ENCODE peak calls at places on chromosomes 16 and 17, in nine cellular contexts. X is fibroblast of lung, D is GM23248, U is neuronal stem cell, H is mesendoderm, N is endothelial cell of umbilical vein, Q is adipocyte, M is SK-N-SH, S is PC-3. E is an unnamed sample.

GRCh38 chr16:66082424-66082823 is 284.1 kb upstream of the CDH5 start:
- DNase-seq in N (no peak), M (no peak), S (no peak), X (no peak), Q (no peak), U (no peak), D (no peak), H (no peak), E (no peak)

GRCh38 chr16:62711797-62712196 is 675.6 kb upstream of the CDH8 start:
- DNase-seq in H (peak; percentile 60), Q (no peak), U (no peak), X (no peak), D (no peak), M (no peak), S (no peak), N (no peak), E (no peak)

GRCh38 chr16:55294947-55295346 is 29.1 kb upstream of the IRX6 start:
- DNase-seq in Q (peak; percentile 8), U (no peak), S (no peak), N (no peak), X (peak; percentile 36), M (no peak), D (peak; percentile 64), H (no peak), E (no peak)

GRCh38 chr16:85460983-85461813 is 151.9 kb upstream of the GSE1 start:
- DNase-seq in X (peak; percentile 54), Q (peak; percentile 70), S (peak; percentile 6), M (peak; percentile 71), D (peak; percentile 82), N (no peak), U (no peak), H (peak; percentile 54), E (no peak)

GRCh38 chr17:46742539-46743270 is 75.8 kb downstream of the WNT3 start:
- DNase-seq in H (no peak), M (no peak), S (peak; percentile 93), U (no peak), D (peak; percentile 98), Q (peak; percentile 84), X (peak; percentile 87), N (peak; percentile 57), E (no peak)

GRCh38 chr16:67979955-67980678 is at the start of gene DPEP3:
- DNase-seq in H (peak; percentile 61), M (peak; percentile 52), X (no peak), S (no peak), U (no peak), Q (no peak), D (no peak), N (no peak), E (no peak)

GRCh38 chr16:50500171-50500874 is 47.9 kb upstream of the NKD1 start:
- DNase-seq in D (no peak), H (no peak), X (no peak), M (no peak), Q (no peak), U (no peak), S (no peak), N (no peak), E (no peak)

GRCh38 chr17:63516910-63517824 is 6.0 kb upstream of the KCNH6 start:
- DNase-seq in H (peak; percentile 41), D (peak; percentile 80), U (no peak), S (peak; percentile 89), X (peak; percentile 77), N (no peak), Q (peak; percentile 44), M (no peak), E (no peak)

GRCh38 chr17:559699-560378 is 154.8 kb downstream of the VPS53 start:
- DNase-seq in S (peak; percentile 8), M (no peak), H (no peak), U (no peak), D (peak; percentile 94), N (peak; percentile 73), Q (peak; percentile 66), X (peak; percentile 93), E (no peak)

GRCh38 chr17:27651411-27652345 is 20.7 kb downstream of the LGALS9 start:
- DNase-seq in D (peak; percentile 48), N (peak; percentile 25), Q (peak; percentile 61), S (peak; percentile 61), M (peak; percentile 26), H (peak; percentile 36), U (peak; percentile 47), X (no peak), E (peak; percentile 24)

GRCh38 chr17:74204474-74204873 is 996 bp downstream of the RPL38 start:
- DNase-seq in M (no peak), D (no peak), Q (no peak), H (no peak), N (no peak), U (no peak), S (no peak), X (no peak), E (no peak)

GRCh38 chr17:74206332-74206818 is 2.9 kb downstream of the RPL38 start:
- DNase-seq in H (peak; percentile 31), S (no peak), Q (no peak), D (no peak), X (peak; percentile 17), N (no peak), M (no peak), U (no peak), E (no peak)

GRCh38 chr17:74203439-74204240 is at the start of gene RPL38:
- DNase-seq in N (peak; percentile 97), X (peak; percentile 97), D (peak; percentile 97), U (peak; percentile 98), M (peak; percentile 98), Q (peak; percentile 99), S (peak; percentile 99), H (peak; percentile 99), E (peak; percentile 97)

GRCh38 chr17:74202879-74203432 is 522 bp upstream of the RPL38 start:
- DNase-seq in X (no peak), Q (no peak), N (no peak), M (no peak), D (no peak), H (no peak), S (peak; percentile 9), U (peak; percentile 36), E (no peak)

DNA sequence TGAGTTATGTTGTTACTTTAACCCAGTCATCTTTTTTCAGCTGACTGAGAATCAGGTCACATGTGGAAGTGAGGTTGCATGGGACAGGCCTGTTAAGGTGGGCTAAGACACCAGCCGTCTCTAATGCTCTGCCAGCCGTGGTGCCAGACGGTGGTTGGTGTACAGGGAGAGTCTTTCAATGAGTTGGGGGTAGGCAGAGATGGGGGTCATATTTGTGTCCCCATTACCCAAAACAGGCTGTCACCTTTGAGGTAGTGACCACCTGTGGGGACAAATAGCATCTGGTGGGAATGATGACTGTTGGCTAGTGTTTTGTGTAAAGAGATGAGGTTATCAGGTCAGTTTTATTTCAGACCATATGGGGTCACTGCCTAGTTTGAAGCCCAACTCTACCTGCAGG is 1.8 kb downstream of the RPL38 start:
- DNase-seq in N (no peak), X (no peak), U (no peak), H (no peak), M (no peak), S (no peak), D (no peak), Q (no peak), E (no peak)
- H3K36me3 ChIP-seq in N (peaks cover 25% of the 10 kb centered on the region), X (peaks cover 10% of the 10 kb centered on the region), U (peaks cover 35% of the 10 kb centered on the region), H (peaks cover 17% of the 10 kb centered on the region), M (peaks cover 36% of the 10 kb centered on the region), S (peaks cover 58% of the 10 kb centered on the region), D (peaks cover 46% of the 10 kb centered on the region), Q (peaks cover 53% of the 10 kb centered on the region), E (peaks cover 13% of the 10 kb centered on the region)

DNA sequence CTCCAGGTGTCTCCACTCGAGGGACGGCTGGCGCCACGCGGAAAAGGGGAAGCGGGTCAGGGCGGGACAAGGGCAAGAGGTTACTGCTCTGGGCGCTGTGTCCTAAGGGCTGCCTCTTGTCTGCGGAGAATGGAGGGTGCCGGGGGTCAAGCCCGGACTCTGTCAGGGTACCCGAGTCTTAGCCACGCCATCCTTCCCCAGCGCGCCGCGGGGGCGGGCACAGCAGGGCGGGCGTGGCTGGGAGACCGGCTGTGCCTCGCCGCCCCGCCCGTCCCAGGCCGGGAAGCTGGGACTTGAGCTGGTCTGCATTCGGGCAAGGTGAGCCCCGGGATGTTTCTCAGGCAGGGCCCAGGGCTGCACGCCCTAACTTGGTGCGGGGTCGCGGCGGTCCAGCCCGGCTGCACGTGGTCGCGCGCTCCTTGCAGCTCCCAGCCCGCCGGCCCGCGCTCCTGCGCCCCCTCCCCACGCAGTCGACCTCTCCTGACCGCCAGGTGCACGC is 6.2 kb upstream of the ACTG1 start:
- DNase-seq in M (no peak), Q (peak; percentile 68), H (peak; percentile 61), D (peak; percentile 79), X (no peak), U (no peak), N (no peak), S (peak; percentile 62), E (peak; percentile 35)
- H3K9ac ChIP-seq in M (no peak overlapping the region), Q (peak overlapping the region; percentile 78), H (peak overlapping the region; percentile 72), D (peak overlapping the region; percentile 53), X (peak overlapping the region; percentile 30), U (peak overlapping the region; percentile 44), N (no peak overlapping the region), S (peak overlapping the region; percentile 82), E (peak overlapping the region; percentile 69)

GRCh38 chr16:30430428-30430970 is 669 bp upstream of the DCTPP1 start:
- DNase-seq in M (peak; percentile 66), D (peak; percentile 45), S (no peak), N (no peak), U (no peak), H (no peak), Q (no peak), X (no peak), E (no peak)
- H3K36me3 ChIP-seq in M (no peaks in the 10 kb centered on the region), D (no peaks in the 10 kb centered on the region), S (peaks cover 10% of the 10 kb centered on the region), N (no peaks in the 10 kb centered on the region), U (peaks cover 8% of the 10 kb centered on the region), H (no peaks in the 10 kb centered on the region), Q (no peaks in the 10 kb centered on the region), X (peaks cover 4% of the 10 kb centered on the region), E (peaks cover 5% of the 10 kb centered on the region)

GRCh38 chr17:17156107-17156506 is 50.0 kb downstream of the PLD6 start:
- DNase-seq in Q (peak; percentile 45), S (peak; percentile 83), U (no peak), H (no peak), X (peak; percentile 88), N (no peak), D (peak; percentile 93), M (no peak), E (no peak)
- H3K9ac ChIP-seq in Q (peak overlapping the region; percentile 59), S (no peak overlapping the region), U (peak overlapping the region; percentile 67), H (no peak overlapping the region), X (no peak overlapping the region), N (no peak overlapping the region), D (peak overlapping the region; percentile 77), M (no peak overlapping the region), E (no peak overlapping the region)

DNA sequence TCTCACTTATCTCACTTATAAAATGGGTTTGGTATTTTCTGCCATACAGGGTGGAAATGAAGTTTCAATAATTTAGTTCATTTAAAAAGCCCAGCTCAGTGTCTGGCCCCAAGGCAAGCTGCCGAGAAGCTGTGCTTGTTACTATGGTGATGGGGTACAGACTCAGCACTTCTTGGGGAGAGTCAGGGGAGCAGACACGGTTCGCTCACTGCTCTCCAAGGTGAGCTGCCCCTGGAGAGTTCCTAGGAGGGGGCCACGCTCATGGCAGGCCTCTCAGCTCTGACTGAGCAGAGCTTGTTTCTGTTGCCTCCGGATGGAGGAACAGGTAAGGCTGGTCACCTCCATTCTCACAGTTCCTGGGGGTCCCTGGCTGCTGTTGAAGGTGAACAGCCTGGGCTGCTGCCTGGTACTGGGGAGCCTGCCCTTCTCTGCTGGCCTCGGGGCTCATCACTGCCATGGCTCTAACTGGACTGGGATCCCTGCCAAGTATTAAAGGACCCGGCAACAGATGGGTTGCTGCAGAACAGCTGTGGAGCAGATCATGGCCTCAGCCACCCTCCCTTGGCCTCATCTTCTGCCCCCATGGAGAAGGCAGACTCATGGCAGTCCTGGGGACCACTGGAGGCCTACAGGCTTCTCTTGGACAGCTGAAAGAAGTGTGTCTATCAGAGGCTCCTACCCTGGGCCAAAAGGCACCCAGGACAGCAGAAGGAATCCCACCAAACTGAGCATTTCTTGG is 25.8 kb upstream of the SPATA32 start:
- DNase-seq in Q (peak; percentile 32), N (no peak), S (no peak), M (peak; percentile 90), X (no peak), D (no peak), H (no peak), U (no peak), E (no peak)
- H3K36me3 ChIP-seq in Q (peaks cover 51% of the 10 kb centered on the region), N (peaks cover 52% of the 10 kb centered on the region), S (peaks cover 74% of the 10 kb centered on the region), M (peaks cover 61% of the 10 kb centered on the region), X (peaks cover 35% of the 10 kb centered on the region), D (peaks cover 49% of the 10 kb centered on the region), H (peaks cover 4% of the 10 kb centered on the region), U (peaks cover 31% of the 10 kb centered on the region), E (peaks cover 12% of the 10 kb centered on the region)

E was measured in MM.1S.